ENCODE peak calls at places on chromosomes 3 and 15, in ten cellular contexts. O is foreskin fibroblast, Q is AG04450, D is endothelial cell, M is GM12864, N is HFF-Myc, S is B cell, F is epithelial cell of esophagus, A is cardiac fibroblast, W is fibroblast of lung. C is an unnamed sample.

GRCh38 chr3:113104746-113105479 is 106.4 kb upstream of the BOC start:
- DNase-seq in F (no peak), D (no peak), N (no peak), A (no peak), M (no peak), O (no peak), Q (no peak), W (no peak), S (no peak), C (no peak)

GRCh38 chr3:167653750-167654149 is at the start of gene WDR49:
- DNase-seq in F (no peak), Q (no peak), O (no peak), S (no peak), M (no peak), D (no peak), A (no peak), W (no peak), N (no peak), C (peak; percentile 4)

GRCh38 chr3:192819001-192819569 is 91.7 kb upstream of the FGF12 start:
- DNase-seq in F (peak; percentile 83), O (peak; percentile 78), W (peak; percentile 75), N (peak; percentile 31), Q (no peak), D (no peak), S (no peak), M (no peak), A (peak; percentile 84), C (peak; percentile 28)

GRCh38 chr3:143118630-143119008 is 952 bp upstream of the CHST2 start:
- DNase-seq in A (no peak), Q (no peak), M (no peak), S (no peak), F (no peak), N (no peak), W (no peak), D (no peak), O (no peak), C (no peak)

GRCh38 chr3:68751883-68752282 is 180.5 kb downstream of the TAFA4 start:
- DNase-seq in O (no peak), F (no peak), S (no peak), D (no peak), Q (no peak), A (no peak), W (no peak), N (no peak), M (no peak), C (peak; percentile 4)

GRCh38 chr3:120645083-120645800 is 36.8 kb downstream of the HGD start:
- DNase-seq in W (no peak), F (no peak), S (no peak), D (no peak), N (no peak), A (peak; percentile 60), Q (no peak), O (no peak), M (no peak), C (no peak)

GRCh38 chr15:66196565-66196964 is 57.0 kb downstream of the MEGF11 start:
- DNase-seq in N (peak; percentile 2), A (no peak), O (no peak), W (no peak), F (peak; percentile 89), M (no peak), S (no peak), D (no peak), Q (no peak), C (no peak)

GRCh38 chr3:164779816-164780215 is 298.5 kb downstream of the SI start:
- DNase-seq in D (no peak), N (no peak), F (peak; percentile 0), A (no peak), W (no peak), O (no peak), M (no peak), Q (no peak), S (no peak), C (no peak)

GRCh38 chr3:178385280-178385952 is 150.8 kb upstream of the KCNMB2 start:
- DNase-seq in M (no peak), W (peak; percentile 60), A (peak; percentile 65), O (peak; percentile 72), D (peak; percentile 46), F (peak; percentile 46), Q (no peak), S (no peak), N (no peak), C (peak; percentile 25)

GRCh38 chr3:11720220-11721113 is 76.8 kb upstream of the VGLL4 start:
- DNase-seq in W (peak; percentile 77), F (peak; percentile 87), N (peak; percentile 63), D (peak; percentile 49), M (no peak), S (peak; percentile 70), O (peak; percentile 88), Q (no peak), A (peak; percentile 80), C (peak; percentile 67)

GRCh38 chr3:64267774-64268604 is 42.7 kb upstream of the PRICKLE2 start:
- DNase-seq in N (no peak), W (peak; percentile 78), D (peak; percentile 31), Q (peak; percentile 36), O (peak; percentile 85), S (no peak), F (peak; percentile 67), M (no peak), A (peak; percentile 81), C (no peak)

GRCh38 chr3:46908294-46908985 is 30.9 kb downstream of the PTH1R start:
- DNase-seq in D (no peak), N (no peak), O (peak; percentile 78), W (peak; percentile 76), Q (no peak), S (no peak), A (peak; percentile 90), F (peak; percentile 45), M (no peak), C (no peak)
- TF ChIP-seq CTCF in D (no peak), N (peak; percentile 15), O (peak; percentile 31), W (peak; percentile 44), Q (peak; percentile 30), S (no peak), A (no peak), F (peak; percentile 47), M (peak; percentile 12), C (no peak)

GRCh38 chr15:72782993-72783562 is 480 bp downstream of the ADPGK start:
- DNase-seq in F (no peak), S (peak; percentile 66), A (peak; percentile 37), D (no peak), W (peak; percentile 40), M (peak; percentile 80), O (no peak), N (no peak), Q (no peak), C (peak; percentile 73)

GRCh38 chr15:72783563-72784232 is at the start of gene ADPGK:
- DNase-seq in S (peak; percentile 98), O (peak; percentile 98), D (peak; percentile 95), M (peak; percentile 66), Q (peak; percentile 72), W (peak; percentile 92), N (peak; percentile 44), A (peak; percentile 96), F (peak; percentile 94), C (peak; percentile 98)

GRCh38 chr15:72785452-72786243 is 2.1 kb upstream of the ADPGK start:
- DNase-seq in M (no peak), W (peak; percentile 59), N (no peak), D (no peak), Q (peak; percentile 15), O (peak; percentile 79), A (peak; percentile 32), F (no peak), S (no peak), C (no peak)

GRCh38 chr15:72786244-72786641 is 2.7 kb upstream of the ADPGK start:
- DNase-seq in A (no peak), O (no peak), Q (no peak), S (no peak), F (no peak), N (no peak), W (no peak), D (no peak), M (no peak), C (no peak)

GRCh38 chr15:72784233-72784876 is 797 bp upstream of the ADPGK start:
- DNase-seq in A (peak; percentile 90), D (peak; percentile 64), O (peak; percentile 89), N (peak; percentile 70), Q (peak; percentile 64), M (peak; percentile 41), S (peak; percentile 47), W (peak; percentile 94), F (peak; percentile 81), C (peak; percentile 70)
- TF ChIP-seq CTCF in A (peak; percentile 46), D (peak; percentile 83), O (peak; percentile 17), N (peak; percentile 52), Q (peak; percentile 59), M (peak; percentile 56), S (peak; percentile 26), W (peak; percentile 60), F (peak; percentile 60), C (peak; percentile 12)

GRCh38 chr3:70753572-70753971 is 441.1 kb upstream of the MDFIC2 start:
- DNase-seq in N (no peak), S (no peak), O (no peak), D (no peak), A (no peak), Q (no peak), W (no peak), F (peak; percentile 22), M (no peak), C (no peak)

GRCh38 chr3:70754314-70754713 is 441.9 kb upstream of the MDFIC2 start:
- DNase-seq in W (peak; percentile 26), Q (no peak), N (no peak), S (no peak), O (peak; percentile 15), F (peak; percentile 55), D (no peak), A (peak; percentile 8), M (no peak), C (no peak)

GRCh38 chr3:70757658-70758057 is 445.2 kb upstream of the MDFIC2 start:
- DNase-seq in F (no peak), A (no peak), W (no peak), Q (no peak), M (no peak), D (no peak), O (no peak), N (no peak), S (no peak), C (no peak)
- TF ChIP-seq CTCF in F (no peak), A (no peak), W (no peak), Q (no peak), M (no peak), D (no peak), O (no peak), N (no peak), S (no peak), C (no peak)

DNA sequence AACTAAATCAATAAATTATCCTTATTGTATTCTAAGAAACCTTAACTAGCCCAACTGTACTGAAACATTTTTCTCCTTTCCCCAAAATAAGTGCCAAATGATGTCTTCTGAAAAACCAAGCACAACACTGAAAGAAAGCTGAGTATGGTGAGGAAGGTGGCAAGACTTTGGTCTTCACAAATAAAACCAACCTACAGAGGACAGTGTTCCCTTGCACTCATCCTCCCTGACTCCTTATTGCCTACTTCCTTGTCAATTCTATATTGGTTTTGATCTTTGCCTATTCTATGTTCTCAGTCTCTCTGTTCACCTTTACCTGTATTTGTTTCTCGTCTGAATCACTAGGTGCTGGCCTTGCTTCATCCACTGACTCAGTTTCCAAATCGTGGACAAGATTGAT is 490.1 kb upstream of the ZNF385D start:
- DNase-seq in D (no peak), N (no peak), F (no peak), M (no peak), A (no peak), W (no peak), O (no peak), S (no peak), Q (no peak), C (no peak)
- TF ChIP-seq CTCF in D (no peak), N (no peak), F (no peak), M (no peak), A (no peak), W (no peak), O (no peak), S (no peak), Q (no peak), C (no peak)

C was measured in GM20000.